ENCODE peak calls at places on chromosomes 1 and 21, in six cellular contexts. One of them, this sample, is unnamed.

GRCh38 chr21:44509539-44509938 is 30.5 kb downstream of the KRTAP10-1 start:
- DNase-seq in keratinocyte: no peak
- DNase-seq in OCI-LY7: peak; percentile 11
- DNase-seq in GM23248: peak; percentile 55
- DNase-seq in neural progenitor cell: no peak
- DNase-seq in fibroblast of lung: no peak
- DNase-seq in this sample: peak; percentile 35

GRCh38 chr1:150259217-150259616 is 1.6 kb downstream of the CA14 start:
- DNase-seq in keratinocyte: no peak
- DNase-seq in OCI-LY7: no peak
- DNase-seq in GM23248: no peak
- DNase-seq in neural progenitor cell: no peak
- DNase-seq in fibroblast of lung: no peak
- DNase-seq in this sample: no peak

GRCh38 chr1:113811353-113811887 is 856 bp downstream of the RSBN1 start:
- DNase-seq in keratinocyte: no peak
- DNase-seq in OCI-LY7: peak; percentile 55
- DNase-seq in GM23248: peak; percentile 60
- DNase-seq in neural progenitor cell: peak; percentile 82
- DNase-seq in fibroblast of lung: peak; percentile 39
- DNase-seq in this sample: peak; percentile 40

GRCh38 chr1:46197551-46198025 is 646 bp downstream of the POMGNT1 start:
- DNase-seq in keratinocyte: no peak
- DNase-seq in OCI-LY7: no peak
- DNase-seq in GM23248: peak; percentile 35
- DNase-seq in neural progenitor cell: no peak
- DNase-seq in fibroblast of lung: no peak
- DNase-seq in this sample: no peak

GRCh38 chr1:8073116-8073855 is 47.2 kb upstream of the ERRFI1 start:
- DNase-seq in keratinocyte: no peak
- DNase-seq in OCI-LY7: no peak
- DNase-seq in GM23248: no peak
- DNase-seq in neural progenitor cell: no peak
- DNase-seq in fibroblast of lung: no peak
- DNase-seq in this sample: no peak

GRCh38 chr1:25617626-25618432 is 1.2 kb downstream of the MAN1C1 start:
- DNase-seq in keratinocyte: no peak
- DNase-seq in OCI-LY7: no peak
- DNase-seq in GM23248: peak; percentile 24
- DNase-seq in neural progenitor cell: peak; percentile 68
- DNase-seq in fibroblast of lung: no peak
- DNase-seq in this sample: no peak

GRCh38 chr1:19003371-19004290 is 47.2 kb upstream of the IFFO2 start:
- DNase-seq in keratinocyte: no peak
- DNase-seq in OCI-LY7: no peak
- DNase-seq in GM23248: peak; percentile 34
- DNase-seq in neural progenitor cell: no peak
- DNase-seq in fibroblast of lung: peak; percentile 94
- DNase-seq in this sample: no peak

GRCh38 chr21:45270306-45270821 is 17.3 kb downstream of the POFUT2 start:
- DNase-seq in keratinocyte: no peak
- DNase-seq in OCI-LY7: no peak
- DNase-seq in GM23248: no peak
- DNase-seq in neural progenitor cell: no peak
- DNase-seq in fibroblast of lung: no peak
- DNase-seq in this sample: no peak

GRCh38 chr1:39369568-39369967 is 121.9 kb upstream of the BMP8A start:
- DNase-seq in keratinocyte: no peak
- DNase-seq in OCI-LY7: no peak
- DNase-seq in GM23248: no peak
- DNase-seq in neural progenitor cell: no peak
- DNase-seq in fibroblast of lung: peak; percentile 17
- DNase-seq in this sample: no peak

GRCh38 chr1:233075045-233075444 is 124.6 kb downstream of the NTPCR start:
- DNase-seq in keratinocyte: no peak
- DNase-seq in OCI-LY7: no peak
- DNase-seq in GM23248: peak; percentile 90
- DNase-seq in neural progenitor cell: no peak
- DNase-seq in fibroblast of lung: peak; percentile 95
- DNase-seq in this sample: no peak

GRCh38 chr1:30776097-30777059 is 18.8 kb upstream of the LAPTM5 start:
- DNase-seq in keratinocyte: no peak
- DNase-seq in OCI-LY7: no peak
- DNase-seq in GM23248: no peak
- DNase-seq in neural progenitor cell: no peak
- DNase-seq in fibroblast of lung: no peak
- DNase-seq in this sample: no peak

GRCh38 chr21:43359081-43359822 is 67.7 kb downstream of the SIK1 start:
- DNase-seq in keratinocyte: no peak
- DNase-seq in OCI-LY7: no peak
- DNase-seq in GM23248: no peak
- DNase-seq in neural progenitor cell: no peak
- DNase-seq in fibroblast of lung: no peak
- DNase-seq in this sample: no peak

GRCh38 chr1:76933847-76934657 is 66.8 kb downstream of the ST6GALNAC5 start:
- DNase-seq in keratinocyte: no peak
- DNase-seq in OCI-LY7: no peak
- DNase-seq in GM23248: no peak
- DNase-seq in neural progenitor cell: peak; percentile 5
- DNase-seq in fibroblast of lung: no peak
- DNase-seq in this sample: no peak

GRCh38 chr1:232643227-232643626 is 13.3 kb upstream of the SIPA1L2 start:
- DNase-seq in keratinocyte: no peak
- DNase-seq in OCI-LY7: no peak
- DNase-seq in GM23248: no peak
- DNase-seq in neural progenitor cell: no peak
- DNase-seq in fibroblast of lung: no peak
- DNase-seq in this sample: no peak

GRCh38 chr1:237634922-237635321 is 255.8 kb downstream of the ZP4 start:
- DNase-seq in keratinocyte: no peak
- DNase-seq in OCI-LY7: no peak
- DNase-seq in GM23248: no peak
- DNase-seq in neural progenitor cell: no peak
- DNase-seq in fibroblast of lung: no peak
- DNase-seq in this sample: no peak

GRCh38 chr1:209021622-209022021 is 561.9 kb upstream of the CAMK1G start:
- DNase-seq in keratinocyte: no peak
- DNase-seq in OCI-LY7: no peak
- DNase-seq in GM23248: no peak
- DNase-seq in neural progenitor cell: no peak
- DNase-seq in fibroblast of lung: no peak
- DNase-seq in this sample: no peak

DNA sequence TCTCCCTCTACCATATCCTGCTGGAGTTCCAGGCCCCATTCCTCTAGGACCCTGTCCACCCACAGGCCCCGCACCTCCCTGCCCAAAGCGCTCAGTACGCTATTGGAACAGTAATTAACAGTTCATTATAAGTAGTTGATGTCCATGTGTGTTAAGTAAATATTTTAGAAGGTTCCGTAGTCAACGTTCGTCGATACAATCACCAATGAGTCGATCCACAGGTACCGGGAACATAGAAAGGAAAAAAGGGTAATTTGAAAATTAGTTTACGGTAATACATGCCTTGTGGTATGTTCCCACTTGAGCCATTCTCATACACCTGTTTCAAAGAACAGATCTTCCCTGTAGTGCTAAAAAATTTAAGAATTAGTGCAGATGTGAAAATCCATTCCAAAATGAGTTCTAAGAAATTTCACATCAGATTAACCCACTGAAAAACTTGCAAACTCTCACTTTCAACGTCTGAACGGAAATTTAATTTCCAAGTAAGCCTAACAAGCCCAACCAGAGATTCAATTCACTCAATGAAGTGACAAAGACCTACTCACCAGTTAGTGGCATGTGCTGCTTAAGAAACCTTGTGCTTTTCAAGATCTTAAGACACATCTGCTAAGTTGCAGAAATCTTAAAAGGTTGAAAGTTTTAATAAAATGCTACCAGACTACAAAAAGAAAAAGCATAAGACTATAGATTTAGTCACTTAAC is 8.3 kb downstream of the SFPQ start:
- DNase-seq in keratinocyte: no peak
- DNase-seq in OCI-LY7: no peak
- DNase-seq in GM23248: no peak
- DNase-seq in neural progenitor cell: no peak
- DNase-seq in fibroblast of lung: no peak
- DNase-seq in this sample: no peak
- H3K79me2 ChIP-seq in keratinocyte: peaks cover 93% of the 10 kb centered on the region
- H3K79me2 ChIP-seq in OCI-LY7: peaks cover 100% of the 10 kb centered on the region
- H3K79me2 ChIP-seq in GM23248: peaks cover 100% of the 10 kb centered on the region
- H3K79me2 ChIP-seq in neural progenitor cell: peaks cover 100% of the 10 kb centered on the region
- H3K79me2 ChIP-seq in fibroblast of lung: peaks cover 94% of the 10 kb centered on the region
- H3K79me2 ChIP-seq in this sample: peaks cover 99% of the 10 kb centered on the region

GRCh38 chr1:93496520-93496919 is 48.6 kb downstream of the FNBP1L start:
- DNase-seq in keratinocyte: no peak
- DNase-seq in OCI-LY7: no peak
- DNase-seq in GM23248: no peak
- DNase-seq in neural progenitor cell: no peak
- DNase-seq in fibroblast of lung: no peak
- DNase-seq in this sample: no peak

GRCh38 chr1:93499533-93499932 is 51.6 kb downstream of the FNBP1L start:
- DNase-seq in keratinocyte: no peak
- DNase-seq in OCI-LY7: no peak
- DNase-seq in GM23248: no peak
- DNase-seq in neural progenitor cell: no peak
- DNase-seq in fibroblast of lung: no peak
- DNase-seq in this sample: no peak

GRCh38 chr1:93499075-93499474 is 51.2 kb downstream of the FNBP1L start:
- DNase-seq in keratinocyte: no peak
- DNase-seq in OCI-LY7: no peak
- DNase-seq in GM23248: no peak
- DNase-seq in neural progenitor cell: no peak
- DNase-seq in fibroblast of lung: no peak
- DNase-seq in this sample: no peak

GRCh38 chr1:93500275-93500674 is 52.4 kb downstream of the FNBP1L start:
- DNase-seq in keratinocyte: no peak
- DNase-seq in OCI-LY7: no peak
- DNase-seq in GM23248: no peak
- DNase-seq in neural progenitor cell: no peak
- DNase-seq in fibroblast of lung: no peak
- DNase-seq in this sample: no peak

DNA sequence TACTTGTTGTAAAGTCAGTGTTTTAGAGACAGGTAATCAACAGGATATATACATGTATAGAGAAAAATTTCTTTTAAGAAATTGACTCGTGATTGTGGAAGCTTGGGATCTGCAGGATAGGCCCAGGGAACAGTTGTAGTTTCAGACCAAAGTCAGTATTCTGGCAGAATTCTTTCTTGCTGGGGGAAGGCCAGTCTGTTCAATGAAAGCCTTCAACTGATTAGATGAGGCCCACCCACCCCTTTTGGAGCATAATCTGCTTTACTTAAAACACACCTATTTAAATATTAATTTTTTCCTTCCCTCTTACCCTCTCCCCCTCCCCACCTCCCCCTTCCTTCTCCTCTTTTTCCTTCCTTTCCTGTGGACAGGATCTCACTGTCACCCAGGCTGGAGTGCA is 48.0 kb downstream of the FNBP1L start:
- DNase-seq in keratinocyte: no peak
- DNase-seq in OCI-LY7: no peak
- DNase-seq in GM23248: no peak
- DNase-seq in neural progenitor cell: no peak
- DNase-seq in fibroblast of lung: no peak
- DNase-seq in this sample: no peak
- H3K79me2 ChIP-seq in keratinocyte: peaks cover 6% of the 10 kb centered on the region
- H3K79me2 ChIP-seq in OCI-LY7: no peaks in the 10 kb centered on the region
- H3K79me2 ChIP-seq in GM23248: peaks cover 66% of the 10 kb centered on the region
- H3K79me2 ChIP-seq in neural progenitor cell: peaks cover 100% of the 10 kb centered on the region
- H3K79me2 ChIP-seq in fibroblast of lung: no peaks in the 10 kb centered on the region
- H3K79me2 ChIP-seq in this sample: peaks cover 30% of the 10 kb centered on the region

GRCh38 chr1:6788946-6789345 is 3.7 kb downstream of the CAMTA1 start:
- DNase-seq in keratinocyte: no peak
- DNase-seq in OCI-LY7: no peak
- DNase-seq in GM23248: no peak
- DNase-seq in neural progenitor cell: no peak
- DNase-seq in fibroblast of lung: no peak
- DNase-seq in this sample: no peak
- H3K79me2 ChIP-seq in keratinocyte: peaks cover 73% of the 10 kb centered on the region
- H3K79me2 ChIP-seq in OCI-LY7: peaks cover 58% of the 10 kb centered on the region
- H3K79me2 ChIP-seq in GM23248: peaks cover 82% of the 10 kb centered on the region
- H3K79me2 ChIP-seq in neural progenitor cell: peaks cover 83% of the 10 kb centered on the region
- H3K79me2 ChIP-seq in fibroblast of lung: peaks cover 51% of the 10 kb centered on the region
- H3K79me2 ChIP-seq in this sample: peaks cover 83% of the 10 kb centered on the region

GRCh38 chr1:200266871-200267270 is 143.0 kb downstream of the ZNF281 start:
- DNase-seq in keratinocyte: no peak
- DNase-seq in OCI-LY7: no peak
- DNase-seq in GM23248: no peak
- DNase-seq in neural progenitor cell: no peak
- DNase-seq in fibroblast of lung: no peak
- DNase-seq in this sample: no peak

GRCh38 chr1:200267458-200267857 is 142.4 kb downstream of the ZNF281 start:
- DNase-seq in keratinocyte: no peak
- DNase-seq in OCI-LY7: no peak
- DNase-seq in GM23248: no peak
- DNase-seq in neural progenitor cell: no peak
- DNase-seq in fibroblast of lung: no peak
- DNase-seq in this sample: no peak

GRCh38 chr1:200269256-200269655 is 140.6 kb downstream of the ZNF281 start:
- DNase-seq in keratinocyte: no peak
- DNase-seq in OCI-LY7: no peak
- DNase-seq in GM23248: no peak
- DNase-seq in neural progenitor cell: no peak
- DNase-seq in fibroblast of lung: no peak
- DNase-seq in this sample: no peak

GRCh38 chr1:200272669-200273068 is 137.2 kb downstream of the ZNF281 start:
- DNase-seq in keratinocyte: no peak
- DNase-seq in OCI-LY7: no peak
- DNase-seq in GM23248: no peak
- DNase-seq in neural progenitor cell: no peak
- DNase-seq in fibroblast of lung: no peak
- DNase-seq in this sample: no peak

GRCh38 chr1:200267937-200268336 is 141.9 kb downstream of the ZNF281 start:
- DNase-seq in keratinocyte: no peak
- DNase-seq in OCI-LY7: no peak
- DNase-seq in GM23248: no peak
- DNase-seq in neural progenitor cell: no peak
- DNase-seq in fibroblast of lung: no peak
- DNase-seq in this sample: no peak
- H3K79me2 ChIP-seq in keratinocyte: no peaks in the 10 kb centered on the region
- H3K79me2 ChIP-seq in OCI-LY7: no peaks in the 10 kb centered on the region
- H3K79me2 ChIP-seq in GM23248: no peaks in the 10 kb centered on the region
- H3K79me2 ChIP-seq in neural progenitor cell: no peaks in the 10 kb centered on the region
- H3K79me2 ChIP-seq in fibroblast of lung: no peaks in the 10 kb centered on the region
- H3K79me2 ChIP-seq in this sample: no peaks in the 10 kb centered on the region

DNA sequence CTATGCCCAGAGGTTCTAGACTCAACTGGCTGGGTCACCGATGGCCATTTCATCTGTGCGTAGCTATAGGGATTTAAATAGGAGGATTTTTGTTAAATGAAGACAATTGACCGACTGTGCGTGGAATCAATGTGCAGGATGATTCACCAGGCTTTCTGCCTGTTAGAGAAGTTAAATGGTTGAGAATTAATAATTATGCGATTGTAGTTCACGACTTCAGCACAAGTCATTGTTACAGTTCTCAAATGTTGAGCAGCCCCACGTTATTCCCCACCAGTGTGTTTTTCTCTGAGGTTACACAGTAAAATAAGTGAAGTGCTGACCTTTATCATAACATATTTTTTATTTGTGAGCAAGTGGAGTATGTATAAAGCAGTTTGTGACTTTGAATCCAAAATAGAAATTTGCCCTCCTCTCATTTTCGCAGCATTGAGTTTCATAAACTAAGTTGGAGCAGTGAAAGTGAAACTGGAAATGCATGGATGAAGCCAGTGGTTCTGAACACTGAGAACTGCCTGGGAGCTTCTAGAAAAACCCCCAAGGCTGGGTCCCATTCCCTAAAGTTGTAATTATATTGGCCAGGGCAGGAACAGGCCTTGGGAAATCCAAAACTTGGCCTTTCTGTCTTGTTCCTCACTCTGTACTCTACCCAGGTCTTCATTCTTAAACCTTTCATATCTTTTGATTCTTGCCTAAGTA is 102.6 kb downstream of the GALNT2 start:
- DNase-seq in keratinocyte: no peak
- DNase-seq in OCI-LY7: peak; percentile 30
- DNase-seq in GM23248: no peak
- DNase-seq in neural progenitor cell: no peak
- DNase-seq in fibroblast of lung: peak; percentile 33
- DNase-seq in this sample: no peak
- H3K79me2 ChIP-seq in keratinocyte: peaks cover 80% of the 10 kb centered on the region
- H3K79me2 ChIP-seq in OCI-LY7: peaks cover 26% of the 10 kb centered on the region
- H3K79me2 ChIP-seq in GM23248: peaks cover 90% of the 10 kb centered on the region
- H3K79me2 ChIP-seq in neural progenitor cell: peaks cover 18% of the 10 kb centered on the region
- H3K79me2 ChIP-seq in fibroblast of lung: peaks cover 23% of the 10 kb centered on the region
- H3K79me2 ChIP-seq in this sample: peaks cover 100% of the 10 kb centered on the region